ENCODE peak calls at places on chromosomes 7 and 10, in ten cellular contexts. D is A549, G is WTC11, I is SK-N-SH, W is H1, E is HepG2, F is GM12878, Z is HCT116, B is endothelial cell of umbilical vein, S is K562. U is an unnamed sample.

GRCh38 chr7:129617607-129618006 is 6.1 kb downstream of the NRF1 start:
- DNase-seq in W (no peak), Z (no peak), I (no peak), E (no peak), G (no peak), D (no peak), F (no peak), S (no peak), B (no peak), U (peak; percentile 63)

GRCh38 chr7:17233643-17234397 is 64.6 kb upstream of the AHR start:
- DNase-seq in S (no peak), Z (no peak), G (no peak), E (no peak), B (no peak), W (no peak), F (peak; percentile 9), I (no peak), D (no peak), U (peak; percentile 84)

GRCh38 chr7:22863156-22863899 is 40.7 kb upstream of the TOMM7 start:
- DNase-seq in D (no peak), B (no peak), W (no peak), I (no peak), S (no peak), G (no peak), E (no peak), Z (no peak), F (no peak), U (no peak)

GRCh38 chr7:105189859-105190492 is 176.0 kb downstream of the KMT2E start:
- DNase-seq in G (no peak), Z (no peak), F (no peak), W (no peak), D (no peak), E (no peak), S (no peak), I (no peak), B (no peak), U (no peak)

GRCh38 chr7:142412551-142413193 is 154.8 kb upstream of the PRSS58 start:
- DNase-seq in Z (peak; percentile 69), W (peak; percentile 36), G (peak; percentile 55), I (peak; percentile 54), B (peak; percentile 50), F (no peak), D (peak; percentile 49), S (peak; percentile 88), E (peak; percentile 23), U (peak; percentile 80)

GRCh38 chr7:8133955-8134733 is 127.8 kb downstream of the ICA1 start:
- DNase-seq in I (no peak), E (no peak), Z (no peak), B (no peak), W (no peak), F (peak; percentile 99), D (no peak), G (no peak), S (no peak), U (no peak)

GRCh38 chr7:105002-105401 is 87.4 kb upstream of the FAM20C start:
- DNase-seq in F (no peak), G (no peak), I (no peak), B (no peak), W (no peak), S (no peak), E (no peak), D (no peak), Z (no peak), U (no peak)

GRCh38 chr7:157641866-157642265 is 305.1 kb downstream of the DNAJB6 start:
- DNase-seq in S (no peak), Z (no peak), I (no peak), W (no peak), E (no peak), B (no peak), D (no peak), F (no peak), G (no peak), U (no peak)

DNA sequence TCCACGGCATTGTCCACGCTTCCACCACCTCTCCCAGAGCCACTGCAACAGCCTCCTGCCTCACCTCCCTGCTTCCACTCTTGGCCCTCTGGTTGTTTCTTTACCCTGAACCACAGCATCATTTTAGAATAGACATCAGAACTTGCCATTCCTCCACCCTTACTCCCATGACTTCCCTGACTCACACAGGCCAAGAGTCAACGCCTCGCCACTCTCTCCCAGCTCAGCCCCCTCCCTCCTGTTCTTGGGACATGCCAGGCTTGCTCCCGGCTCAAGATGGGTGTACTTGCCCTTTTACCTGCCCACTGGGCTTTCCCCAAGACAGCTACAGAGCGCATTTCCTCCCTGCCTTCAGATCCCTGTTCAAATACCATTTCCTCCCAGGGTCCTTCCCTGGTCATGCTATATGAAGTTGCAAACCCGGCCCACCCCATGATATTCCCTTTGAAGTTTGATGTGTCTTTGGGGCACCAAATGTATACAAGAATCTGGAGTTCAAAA is 429.1 kb downstream of the RPS24 start:
- DNase-seq in Z (no peak), F (no peak), I (no peak), S (no peak), W (no peak), B (no peak), G (no peak), D (no peak), E (no peak), U (no peak)
- TF ChIP-seq MAX in Z (no peak), F (no peak), I (no peak), S (no peak), W (no peak), B (no peak), G (no peak), D (no peak), E (no peak), U (no peak)

GRCh38 chr10:43156590-43157340 is 18.5 kb downstream of the CSGALNACT2 start:
- DNase-seq in F (no peak), G (no peak), W (no peak), I (no peak), E (no peak), S (no peak), Z (no peak), B (no peak), D (no peak), U (no peak)

GRCh38 chr10:43162604-43163003 is 24.4 kb downstream of the CSGALNACT2 start:
- DNase-seq in I (no peak), G (no peak), F (no peak), B (no peak), E (no peak), D (no peak), S (no peak), W (no peak), Z (no peak), U (no peak)

GRCh38 chr10:43160919-43161251 is 22.6 kb downstream of the CSGALNACT2 start:
- DNase-seq in D (no peak), B (no peak), G (no peak), Z (no peak), F (no peak), W (no peak), S (no peak), I (no peak), E (no peak), U (no peak)

GRCh38 chr10:43155716-43156115 is 17.5 kb downstream of the CSGALNACT2 start:
- DNase-seq in E (no peak), S (no peak), F (no peak), W (no peak), B (no peak), Z (no peak), G (no peak), D (no peak), I (no peak), U (no peak)

GRCh38 chr10:43160067-43160918 is 22.0 kb downstream of the CSGALNACT2 start:
- DNase-seq in B (peak; percentile 51), W (no peak), G (no peak), I (no peak), D (no peak), E (no peak), F (no peak), Z (no peak), S (no peak), U (peak; percentile 76)
- TF ChIP-seq MAX in B (no peak), W (no peak), G (no peak), I (no peak), D (no peak), E (no peak), F (no peak), Z (no peak), S (no peak), U (peak; percentile 47)

GRCh38 chr10:22662693-22663330 is 51.6 kb downstream of the PIP4K2A start:
- DNase-seq in D (no peak), S (no peak), Z (no peak), I (no peak), B (no peak), E (peak; percentile 68), G (no peak), W (no peak), F (no peak), U (no peak)

GRCh38 chr10:22667093-22667480 is 47.3 kb downstream of the PIP4K2A start:
- DNase-seq in F (no peak), B (no peak), D (no peak), G (no peak), I (no peak), S (no peak), W (no peak), E (no peak), Z (no peak), U (no peak)

GRCh38 chr10:22669163-22669711 is 45.1 kb downstream of the PIP4K2A start:
- DNase-seq in E (no peak), I (no peak), D (no peak), F (no peak), W (no peak), S (peak; percentile 43), B (no peak), Z (no peak), G (no peak), U (no peak)

GRCh38 chr10:22665329-22665728 is 49.0 kb downstream of the PIP4K2A start:
- DNase-seq in G (no peak), I (no peak), D (no peak), B (no peak), E (no peak), S (no peak), F (no peak), Z (no peak), W (no peak), U (no peak)

DNA sequence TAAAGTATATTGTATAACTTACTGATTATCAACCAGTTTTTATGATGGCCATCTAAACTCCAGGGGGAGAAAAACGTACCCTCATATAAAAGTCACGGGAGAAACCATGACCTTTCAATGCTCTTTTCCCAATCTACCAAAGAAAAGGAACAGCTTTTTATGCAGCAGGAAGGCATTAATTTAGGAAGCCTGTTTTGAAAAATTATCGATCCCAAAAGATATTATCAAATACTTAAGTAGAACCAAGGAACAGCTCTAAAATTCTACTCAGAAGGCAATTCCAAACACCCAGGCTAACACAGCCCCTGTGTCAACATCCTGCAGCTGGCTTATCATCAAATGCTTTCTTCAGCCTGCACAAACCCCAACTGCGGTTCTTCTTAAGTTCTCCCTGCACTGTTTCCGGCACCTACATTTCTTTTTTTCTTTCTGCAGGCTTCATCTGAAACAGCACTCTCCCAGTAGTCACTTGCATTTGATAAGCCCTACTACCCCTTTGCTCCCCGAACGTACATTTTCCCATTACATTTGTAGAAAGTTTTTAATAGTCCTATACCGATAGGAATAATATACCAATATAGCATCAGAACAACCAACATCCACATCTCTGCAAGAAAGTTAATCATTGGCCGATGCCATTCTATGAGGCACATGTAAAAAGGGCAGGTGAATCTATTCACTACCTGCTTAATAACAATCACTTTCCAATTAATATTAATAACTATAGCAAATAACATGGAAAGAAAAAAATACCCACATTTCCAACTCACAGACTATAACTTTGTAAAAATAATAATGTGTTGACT is 47.9 kb downstream of the PIP4K2A start:
- DNase-seq in B (no peak), I (no peak), W (no peak), E (peak; percentile 18), D (no peak), G (no peak), S (no peak), Z (no peak), F (no peak), U (peak; percentile 46)
- TF ChIP-seq MAX in B (no peak), I (no peak), W (no peak), E (no peak), D (no peak), G (no peak), S (no peak), Z (no peak), F (no peak), U (no peak)

GRCh38 chr7:98827258-98827657 is 42.6 kb downstream of the TMEM130 start:
- DNase-seq in F (no peak), S (no peak), D (no peak), I (no peak), E (no peak), Z (no peak), W (no peak), B (no peak), G (no peak), U (no peak)
- TF ChIP-seq MAX in F (no peak), S (no peak), D (no peak), I (no peak), E (no peak), Z (no peak), W (no peak), B (no peak), G (no peak), U (no peak)

U was measured in NB4.